ENCODE peak calls at places on chromosomes 6 and 20, in nine cellular contexts. S is ecto neural progenitor cell; Y is mammary epithelial cell; M is activated CD8-positive, alpha-beta memory T cell treated with anti-CD3 and anti-CD28 coated beads for 4 hours; I is OCI-LY7; F is retina; U is NCI-H2081; O is non-pigmented ciliary epithelial cell; V is RKO. P is an unnamed sample.

GRCh38 chr6:28603920-28604319 is 78.2 kb downstream of the GPX5 start:
- DNase-seq in S (no peak), Y (no peak), M (no peak), I (no peak), F (no peak), U (no peak), O (no peak), V (no peak), P (no peak)

GRCh38 chr6:63943826-63944225 is 308.2 kb downstream of the PHF3 start:
- DNase-seq in S (no peak), Y (no peak), M (no peak), I (no peak), F (peak), U (no peak), O (no peak), V (no peak), P (no peak)

GRCh38 chr6:158629376-158630221 is 14.9 kb downstream of the DYNLT1 start:
- DNase-seq in S (no peak), Y (no peak), M (no peak), I (peak), F (no peak), U (no peak), O (no peak), V (no peak), P (no peak)

GRCh38 chr6:126548301-126548700 is 208.4 kb downstream of the CENPW start:
- DNase-seq in S (no peak), Y (no peak), M (no peak), I (no peak), F (no peak), U (no peak), O (no peak), V (no peak), P (no peak)

GRCh38 chr6:39642300-39642699 is 82.9 kb downstream of the KIF6 start:
- DNase-seq in S (no peak), Y (no peak), M (no peak), I (no peak), F (no peak), U (no peak), O (no peak), V (no peak), P (no peak)

GRCh38 chr20:16518068-16518783 is 55.0 kb downstream of the KIF16B start:
- DNase-seq in S (no peak), Y (peak), M (no peak), I (peak), F (peak), U (peak), O (no peak), V (peak), P (no peak)

GRCh38 chr20:15867017-15867416 is 706.2 kb downstream of the KIF16B start:
- DNase-seq in S (no peak), Y (no peak), M (no peak), I (no peak), F (no peak), U (no peak), O (no peak), V (no peak), P (no peak)

GRCh38 chr6:81808834-81809598 is 56.5 kb upstream of the TENT5A start:
- DNase-seq in S (no peak), Y (no peak), M (no peak), I (no peak), F (no peak), U (no peak), O (no peak), V (no peak), P (no peak)

GRCh38 chr6:17165383-17165782 is 63.5 kb downstream of the STMND1 start:
- DNase-seq in S (no peak), Y (peak), M (no peak), I (no peak), F (no peak), U (no peak), O (no peak), V (no peak), P (no peak)

GRCh38 chr6:143528164-143528811 is 16.8 kb upstream of the FUCA2 start:
- DNase-seq in S (no peak), Y (no peak), M (no peak), I (no peak), F (no peak), U (no peak), O (no peak), V (no peak), P (no peak)

GRCh38 chr6:138491020-138491419 is 8.3 kb downstream of the NHSL1 start:
- DNase-seq in S (no peak), Y (no peak), M (no peak), I (no peak), F (no peak), U (no peak), O (no peak), V (no peak), P (no peak)

GRCh38 chr20:1712634-1713625 is 55.4 kb upstream of the SIRPG start:
- DNase-seq in S (no peak), Y (no peak), M (no peak), I (no peak), F (no peak), U (no peak), O (no peak), V (no peak), P (no peak)

GRCh38 chr6:68743099-68743498 is 108.0 kb downstream of the ADGRB3 start:
- DNase-seq in S (no peak), Y (no peak), M (no peak), I (no peak), F (no peak), U (no peak), O (no peak), V (no peak), P (no peak)

P was measured in effector memory CD4-positive, alpha-beta T cell.